ENCODE peak calls at places on chromosomes 13 and 19, in seven cellular contexts. Q is IMR-90, W is right lobe of liver, A is stomach, K is upper lobe of left lung, I is GM12878, X is heart left ventricle. R is an unnamed sample.

GRCh38 chr13:76597868-76598267 is 288.3 kb downstream of the KCTD12 start:
- DNase-seq in Q (no peak), W (no peak), A (no peak), K (no peak), I (no peak), X (no peak), R (no peak)

GRCh38 chr13:107900775-107901174 is 314.6 kb downstream of the LIG4 start:
- DNase-seq in Q (peak; percentile 87), W (no peak), A (no peak), K (no peak), I (no peak), X (no peak), R (no peak)

GRCh38 chr19:7224205-7224833 is 69.9 kb downstream of the INSR start:
- DNase-seq in Q (peak; percentile 30), W (peak; percentile 44), A (peak; percentile 69), K (peak; percentile 26), I (no peak), X (no peak), R (no peak)

GRCh38 chr13:30443957-30444404 is 21.7 kb downstream of the UBE2L5 start:
- DNase-seq in Q (no peak), W (no peak), A (no peak), K (no peak), I (no peak), X (no peak), R (no peak)

GRCh38 chr13:93004919-93005318 is 221.7 kb upstream of the GPC6 start:
- DNase-seq in Q (peak; percentile 13), W (no peak), A (no peak), K (no peak), I (no peak), X (no peak), R (no peak)

GRCh38 chr13:30191491-30192100 is 115.8 kb downstream of the KATNAL1 start:
- DNase-seq in Q (peak; percentile 54), W (no peak), A (no peak), K (no peak), I (no peak), X (no peak), R (peak; percentile 9)

GRCh38 chr19:14434543-14435319 is 1.6 kb downstream of the PKN1 start:
- DNase-seq in Q (peak; percentile 72), W (peak; percentile 66), A (peak; percentile 71), K (peak; percentile 78), I (no peak), X (peak; percentile 73), R (peak; percentile 79)

GRCh38 chr19:13844130-13844631 is 32.8 kb upstream of the NANOS3 start:
- DNase-seq in Q (no peak), W (no peak), A (no peak), K (no peak), I (no peak), X (no peak), R (no peak)

GRCh38 chr13:76709851-76710250 is 176.4 kb downstream of the KCTD12 start:
- DNase-seq in Q (peak; percentile 36), W (no peak), A (no peak), K (no peak), I (no peak), X (no peak), R (no peak)

GRCh38 chr13:75442736-75443234 is 39.2 kb downstream of the TBC1D4 start:
- DNase-seq in Q (peak; percentile 13), W (no peak), A (no peak), K (no peak), I (no peak), X (no peak), R (no peak)

GRCh38 chr13:26325876-26326275 is 71.9 kb downstream of the CDK8 start:
- DNase-seq in Q (peak; percentile 4), W (no peak), A (no peak), K (no peak), I (peak; percentile 13), X (no peak), R (no peak)

GRCh38 chr19:40801449-40802299 is 2.7 kb downstream of the EGLN2 start:
- DNase-seq in Q (no peak), W (no peak), A (no peak), K (peak; percentile 77), I (no peak), X (no peak), R (no peak)

GRCh38 chr13:95298971-95299627 is 2.2 kb downstream of the ABCC4 start:
- DNase-seq in Q (peak; percentile 94), W (no peak), A (no peak), K (no peak), I (no peak), X (no peak), R (peak; percentile 87)

GRCh38 chr13:95298169-95298940 is 2.9 kb downstream of the ABCC4 start:
- DNase-seq in Q (no peak), W (no peak), A (no peak), K (peak; percentile 83), I (no peak), X (no peak), R (no peak)

GRCh38 chr13:95301947-95302386 is 716 bp upstream of the ABCC4 start:
- DNase-seq in Q (no peak), W (no peak), A (no peak), K (no peak), I (no peak), X (no peak), R (no peak)

GRCh38 chr13:95301135-95301946 is at the start of gene ABCC4:
- DNase-seq in Q (peak; percentile 72), W (peak; percentile 74), A (peak; percentile 70), K (peak; percentile 78), I (no peak), X (peak; percentile 69), R (peak; percentile 93)

GRCh38 chr13:95300625-95301134 is 571 bp downstream of the ABCC4 start:
- DNase-seq in Q (peak; percentile 67), W (peak; percentile 47), A (peak; percentile 30), K (peak; percentile 62), I (no peak), X (peak; percentile 65), R (peak; percentile 64)
- TF ChIP-seq POLR2A in Q (no peak), W (no peak), A (no peak), K (no peak), I (no peak), X (no peak), R (no peak)

DNA sequence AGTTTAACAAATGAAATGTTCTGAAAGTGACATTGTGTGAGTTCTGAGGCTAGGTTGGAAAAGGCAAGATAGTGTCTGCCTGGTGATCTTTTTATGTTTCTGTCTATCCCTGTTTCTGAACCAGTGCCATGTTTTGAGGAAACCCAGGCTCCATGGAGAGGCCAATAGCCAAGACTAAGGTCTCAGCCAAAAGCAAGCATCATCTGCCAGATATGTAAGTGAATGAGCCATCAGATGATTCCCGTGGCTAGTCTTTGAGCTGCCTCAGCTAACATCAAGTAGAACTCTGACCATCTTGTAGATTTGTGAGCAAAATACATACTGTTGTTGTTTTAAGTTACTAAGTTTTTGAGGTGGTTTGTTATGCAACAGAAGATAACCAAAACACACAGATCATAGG is 19.6 kb upstream of the CCNA1 start:
- DNase-seq in Q (no peak), W (no peak), A (no peak), K (no peak), I (no peak), X (no peak), R (no peak)
- TF ChIP-seq POLR2A in Q (no peak), W (no peak), A (no peak), K (no peak), I (no peak), X (no peak), R (no peak)

GRCh38 chr19:41869374-41869955 is 7.6 kb upstream of the CD79A start:
- DNase-seq in Q (no peak), W (no peak), A (no peak), K (no peak), I (no peak), X (no peak), R (no peak)

GRCh38 chr19:41872775-41873647 is 4.1 kb upstream of the CD79A start:
- DNase-seq in Q (peak; percentile 59), W (peak; percentile 76), A (peak; percentile 88), K (peak; percentile 86), I (no peak), X (peak; percentile 70), R (peak; percentile 68)

GRCh38 chr19:41872384-41872774 is 4.7 kb upstream of the CD79A start:
- DNase-seq in Q (no peak), W (no peak), A (no peak), K (no peak), I (no peak), X (no peak), R (no peak)

GRCh38 chr19:41870401-41870873 is 6.6 kb upstream of the CD79A start:
- DNase-seq in Q (peak; percentile 61), W (no peak), A (no peak), K (no peak), I (no peak), X (no peak), R (peak; percentile 69)

GRCh38 chr19:41871573-41872383 is 5.3 kb upstream of the CD79A start:
- DNase-seq in Q (no peak), W (peak; percentile 45), A (no peak), K (peak; percentile 42), I (peak; percentile 80), X (peak; percentile 53), R (no peak)
- TF ChIP-seq POLR2A in Q (no peak), W (no peak), A (no peak), K (no peak), I (peak; percentile 91), X (no peak), R (no peak)

GRCh38 chr19:2770055-2771013 is 12.7 kb downstream of the SGTA start:
- DNase-seq in Q (peak; percentile 47), W (no peak), A (no peak), K (no peak), I (no peak), X (peak; percentile 82), R (no peak)
- TF ChIP-seq POLR2A in Q (no peak), W (no peak), A (no peak), K (no peak), I (no peak), X (no peak), R (no peak)

DNA sequence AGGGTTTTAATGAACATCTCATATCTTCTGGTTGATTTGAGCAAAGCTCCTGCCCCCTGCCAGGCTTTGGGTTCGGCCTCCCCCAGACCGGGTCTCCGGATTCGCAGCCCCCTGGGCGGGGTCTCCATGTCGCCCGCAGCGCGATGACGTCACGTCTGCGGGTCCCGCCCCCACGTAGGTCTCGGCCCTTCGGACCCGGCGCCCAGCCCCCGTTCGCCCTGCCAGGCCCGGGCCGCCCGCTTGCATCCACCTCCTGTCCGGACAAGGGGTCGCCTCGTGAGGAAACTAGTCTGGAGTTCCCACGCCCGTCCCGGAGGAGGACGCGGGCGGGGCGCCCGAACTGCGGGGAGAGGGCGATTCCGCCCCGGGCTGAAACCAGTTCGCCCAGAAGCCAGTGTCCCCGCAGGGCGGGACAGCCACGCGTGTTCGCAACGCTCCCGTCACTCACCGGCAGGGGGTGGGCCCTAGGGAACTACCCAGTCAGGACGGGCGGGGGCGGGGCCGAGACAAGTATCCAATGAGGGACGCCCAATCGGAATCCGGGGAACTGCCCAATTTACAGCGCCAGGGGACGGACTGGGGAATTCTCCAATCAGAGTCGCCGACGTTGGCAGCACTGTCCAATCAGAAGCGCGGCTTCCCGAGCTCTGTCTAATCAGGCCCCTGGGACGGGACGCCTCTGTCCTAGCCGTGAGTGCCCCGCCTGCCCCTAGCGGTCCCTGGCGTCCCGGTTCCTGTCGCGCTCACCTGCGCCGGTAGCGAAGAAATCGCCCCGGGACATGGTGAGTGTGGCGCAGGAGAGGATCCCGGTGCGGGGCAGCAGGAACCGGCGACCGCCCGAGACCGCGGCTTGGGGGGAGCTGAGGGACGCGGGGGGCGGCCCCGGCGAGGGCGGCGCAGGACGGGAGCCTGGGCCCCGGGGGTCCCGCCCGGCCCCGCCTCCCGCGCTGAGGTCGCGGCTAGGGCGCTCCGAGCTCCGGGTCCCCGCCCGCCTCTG is at the start of gene ZNF555:
- DNase-seq in Q (peak; percentile 98), W (peak; percentile 98), A (peak; percentile 100), K (peak; percentile 100), I (peak; percentile 97), X (peak; percentile 100), R (peak; percentile 100)
- TF ChIP-seq POLR2A in Q (peak; percentile 29), W (peak; percentile 63), A (no peak), K (peak; percentile 16), I (peak; percentile 64), X (peak; percentile 62), R (peak; percentile 72)

GRCh38 chr19:8525401-8525684 is 11.4 kb upstream of the ZNF414 start:
- DNase-seq in Q (no peak), W (no peak), A (no peak), K (no peak), I (no peak), X (no peak), R (no peak)
- TF ChIP-seq POLR2A in Q (no peak), W (peak; percentile 46), A (no peak), K (peak; percentile 28), I (no peak), X (peak; percentile 44), R (peak; percentile 49)

R was measured in H54.